ENCODE peak calls at places on chromosome 17, in six cellular contexts. U, B, R, C, Y and N are unnamed samples.

GRCh38 chr17:75267146-75267402 is 4.0 kb downstream of the MIF4GD start:
- DNase-seq in U (no peak), B (no peak), R (no peak), C (peak; percentile 73), Y (no peak), N (peak; percentile 90)

GRCh38 chr17:7574176-7574953 is 5.1 kb upstream of the CD68 start:
- DNase-seq in U (no peak), B (no peak), R (no peak), C (no peak), Y (no peak), N (no peak)

GRCh38 chr17:50205111-50205821 is 3.8 kb upstream of the COL1A1 start:
- DNase-seq in U (no peak), B (no peak), R (no peak), C (no peak), Y (no peak), N (no peak)

GRCh38 chr17:19713901-19714361 is 2.5 kb downstream of the SLC47A2 start:
- DNase-seq in U (no peak), B (no peak), R (no peak), C (no peak), Y (no peak), N (no peak)

GRCh38 chr17:9192010-9192409 is 170.7 kb downstream of the NTN1 start:
- DNase-seq in U (no peak), B (no peak), R (no peak), C (no peak), Y (no peak), N (no peak)

GRCh38 chr17:77049440-77049839 is 91.3 kb upstream of the SEC14L1 start:
- DNase-seq in U (no peak), B (no peak), R (no peak), C (no peak), Y (no peak), N (no peak)

GRCh38 chr17:50060951-50061712 is 5.2 kb downstream of the ITGA3 start:
- DNase-seq in U (no peak), B (peak; percentile 57), R (no peak), C (peak; percentile 92), Y (no peak), N (no peak)

GRCh38 chr17:73351764-73352163 is 40.0 kb upstream of the CDC42EP4 start:
- DNase-seq in U (no peak), B (no peak), R (no peak), C (no peak), Y (no peak), N (no peak)

GRCh38 chr17:68783861-68784260 is 171.3 kb downstream of the ABCA8 start:
- DNase-seq in U (no peak), B (no peak), R (no peak), C (no peak), Y (no peak), N (no peak)

GRCh38 chr17:3536736-3537135 is 20.9 kb downstream of the TRPV3 start:
- DNase-seq in U (no peak), B (no peak), R (no peak), C (no peak), Y (no peak), N (no peak)

GRCh38 chr17:72120878-72121163 is at the start of gene SOX9:
- DNase-seq in U (peak; percentile 82), B (peak; percentile 97), R (no peak), C (peak; percentile 90), Y (peak; percentile 79), N (no peak)

GRCh38 chr17:15944720-15945492 is at the start of gene ADORA2B:
- DNase-seq in U (peak; percentile 42), B (peak; percentile 82), R (no peak), C (peak; percentile 89), Y (no peak), N (no peak)

GRCh38 chr17:73693016-73693545 is 48.8 kb upstream of the SDK2 start:
- DNase-seq in U (no peak), B (no peak), R (no peak), C (no peak), Y (no peak), N (no peak)

GRCh38 chr17:58311429-58311894 is 17.1 kb downstream of the TSPOAP1 start:
- DNase-seq in U (no peak), B (no peak), R (no peak), C (peak; percentile 52), Y (no peak), N (no peak)

GRCh38 chr17:72580321-72581127 is 459.7 kb downstream of the SOX9 start:
- DNase-seq in U (no peak), B (no peak), R (no peak), C (no peak), Y (no peak), N (no peak)

GRCh38 chr17:77456271-77456950 is 315.6 kb downstream of the SEC14L1 start:
- DNase-seq in U (no peak), B (no peak), R (no peak), C (no peak), Y (no peak), N (no peak)

GRCh38 chr17:11264183-11264871 is 23.3 kb downstream of the SHISA6 start:
- DNase-seq in U (no peak), B (no peak), R (no peak), C (no peak), Y (no peak), N (no peak)

GRCh38 chr17:5788266-5788900 is 204.1 kb upstream of the NLRP1 start:
- DNase-seq in U (no peak), B (peak; percentile 66), R (no peak), C (no peak), Y (no peak), N (no peak)

GRCh38 chr17:16936536-16937310 is 35.2 kb downstream of the TNFRSF13B start:
- DNase-seq in U (no peak), B (no peak), R (no peak), C (no peak), Y (no peak), N (no peak)

GRCh38 chr17:35898283-35899070 is 18.3 kb upstream of the CCL5 start:
- DNase-seq in U (no peak), B (no peak), R (no peak), C (no peak), Y (no peak), N (peak; percentile 63)

GRCh38 chr17:45992175-45992574 is 6.9 kb upstream of the STH start:
- DNase-seq in U (no peak), B (no peak), R (no peak), C (no peak), Y (no peak), N (no peak)

GRCh38 chr17:74192950-74193781 is 10.3 kb upstream of the RPL38 start:
- DNase-seq in U (no peak), B (no peak), R (no peak), C (peak; percentile 81), Y (no peak), N (no peak)